ENCODE peak calls at places on chromosomes 3 and 15, in seven cellular contexts. G, J, I, A, L, W and R are unnamed samples.

GRCh38 chr15:69298697-69299441 is at the start of gene PAQR5:
- DNase-seq in G (no peak), J (no peak), A (no peak), I (peak), W (peak), L (no peak), R (peak)

GRCh38 chr15:70198441-70199123 is 100.9 kb upstream of the TLE3 start:
- DNase-seq in J (no peak), I (no peak), L (no peak), A (no peak), G (no peak), W (no peak), R (no peak)

GRCh38 chr3:18751514-18751913 is 326.4 kb upstream of the SATB1 start:
- DNase-seq in I (no peak), W (no peak), G (no peak), A (peak), L (no peak), J (no peak), R (no peak)

GRCh38 chr3:140898340-140899180 is 43.1 kb upstream of the SLC25A36 start:
- DNase-seq in A (peak), G (no peak), J (no peak), I (peak), L (no peak), W (no peak), R (no peak)

GRCh38 chr3:143601738-143602480 is 246.4 kb downstream of the SLC9A9 start:
- DNase-seq in I (no peak), L (no peak), G (no peak), A (no peak), J (no peak), W (peak), R (peak)

GRCh38 chr15:90660195-90660995 is 56.8 kb upstream of the BLM start:
- DNase-seq in L (no peak), W (peak), J (peak), I (peak), A (no peak), G (peak), R (peak)

GRCh38 chr15:35557544-35557943 is 11.6 kb upstream of the DPH6 start:
- DNase-seq in I (peak), A (no peak), J (no peak), W (no peak), L (no peak), G (no peak), R (no peak)

GRCh38 chr3:191985691-191986090 is 524.7 kb downstream of the PYDC2 start:
- DNase-seq in J (no peak), W (no peak), L (no peak), A (no peak), G (no peak), I (no peak), R (no peak)

GRCh38 chr3:78734048-78734637 is 1033.7 kb downstream of the ROBO1 start:
- DNase-seq in W (no peak), L (no peak), A (peak), G (no peak), I (peak), J (no peak), R (no peak)

GRCh38 chr3:183253364-183253960 is 409 bp downstream of the B3GNT5 start:
- DNase-seq in G (no peak), L (peak), W (peak), A (no peak), J (no peak), I (peak), R (peak)

GRCh38 chr15:77904901-77905300 is 172.6 kb downstream of the TBC1D2B start:
- DNase-seq in W (no peak), A (no peak), L (no peak), I (no peak), G (no peak), J (no peak), R (no peak)

GRCh38 chr3:158644345-158644908 is at the start of gene GFM1:
- DNase-seq in W (peak), I (peak), J (peak), A (peak), L (peak), G (peak), R (peak)

GRCh38 chr15:48371961-48372360 is 40.7 kb downstream of the DUT start:
- DNase-seq in A (no peak), W (no peak), I (no peak), J (no peak), G (no peak), L (no peak), R (no peak)

GRCh38 chr3:36663666-36664291 is 100.6 kb downstream of the DCLK3 start:
- DNase-seq in W (no peak), J (no peak), I (peak), A (no peak), L (no peak), G (no peak), R (no peak)

GRCh38 chr3:59774613-59775012 is 724.8 kb upstream of the CFAP20DC start:
- DNase-seq in J (no peak), I (peak), A (no peak), W (no peak), G (no peak), L (no peak), R (no peak)

GRCh38 chr15:96553006-96553405 is 222.5 kb downstream of the NR2F2 start:
- DNase-seq in G (no peak), A (no peak), J (no peak), W (no peak), L (no peak), I (peak), R (no peak)

GRCh38 chr3:106963446-106963845 is 413.8 kb upstream of the CCDC54 start:
- DNase-seq in I (peak), L (no peak), J (no peak), W (no peak), G (no peak), A (no peak), R (no peak)

GRCh38 chr3:161349529-161350278 is 21.6 kb downstream of the SPTSSB start:
- DNase-seq in A (no peak), W (no peak), G (no peak), L (no peak), I (peak), J (peak), R (no peak)

GRCh38 chr3:14565791-14566588 is 25.8 kb upstream of the GRIP2 start:
- DNase-seq in L (no peak), J (no peak), W (no peak), A (no peak), I (peak), G (no peak), R (peak)

GRCh38 chr3:55897573-55898224 is 410.6 kb upstream of the WNT5A start:
- DNase-seq in J (no peak), I (peak), L (no peak), A (no peak), W (no peak), G (no peak), R (no peak)

GRCh38 chr3:197040679-197041078 is 11.1 kb upstream of the MELTF start:
- DNase-seq in J (no peak), L (no peak), A (no peak), I (no peak), G (no peak), W (no peak), R (no peak)